ENCODE peak calls at places on chromosome 5, in five cellular contexts. D, K, Z, P and R are unnamed samples.

GRCh38 chr5:113029614-113030013 is 53.0 kb downstream of the DCP2 start:
- DNase-seq in D (no peak), K (no peak), Z (no peak), P (no peak), R (no peak)

GRCh38 chr5:90866915-90867715 is 308.5 kb downstream of the ADGRV1 start:
- DNase-seq in D (peak; percentile 71), K (no peak), Z (no peak), P (no peak), R (no peak)

GRCh38 chr5:128665747-128666355 is 127.8 kb upstream of the FBN2 start:
- DNase-seq in D (no peak), K (no peak), Z (no peak), P (no peak), R (no peak)

GRCh38 chr5:144467795-144468194 is 297.1 kb downstream of the KCTD16 start:
- DNase-seq in D (peak; percentile 35), K (peak; percentile 56), Z (peak; percentile 20), P (no peak), R (peak; percentile 8)

GRCh38 chr5:109412981-109413402 is 3.2 kb upstream of the PJA2 start:
- DNase-seq in D (peak; percentile 64), K (no peak), Z (no peak), P (no peak), R (no peak)

GRCh38 chr5:172641359-172642045 is 439 bp downstream of the NEURL1B start:
- DNase-seq in D (no peak), K (peak; percentile 82), Z (peak; percentile 83), P (no peak), R (no peak)

GRCh38 chr5:149671544-149671943 is 58.6 kb upstream of the PPARGC1B start:
- DNase-seq in D (no peak), K (no peak), Z (no peak), P (no peak), R (no peak)

GRCh38 chr5:141618804-141619554 is at the start of gene DIAPH1:
- DNase-seq in D (peak; percentile 92), K (peak; percentile 92), Z (peak; percentile 99), P (peak; percentile 94), R (peak; percentile 93)

GRCh38 chr5:190366-191035 is 794 bp upstream of the LRRC14B start:
- DNase-seq in D (no peak), K (no peak), Z (no peak), P (no peak), R (no peak)

GRCh38 chr5:14491505-14491904 is 90.1 kb upstream of the OTULINL start:
- DNase-seq in D (no peak), K (no peak), Z (peak; percentile 21), P (no peak), R (no peak)

GRCh38 chr5:14110680-14111079 is 32.5 kb upstream of the TRIO start:
- DNase-seq in D (no peak), K (no peak), Z (no peak), P (no peak), R (no peak)

GRCh38 chr5:93622240-93622885 is 39.3 kb downstream of the NR2F1 start:
- DNase-seq in D (peak; percentile 46), K (no peak), Z (peak; percentile 66), P (no peak), R (no peak)

GRCh38 chr5:101160002-101160401 is 256.9 kb upstream of the ST8SIA4 start:
- DNase-seq in D (no peak), K (no peak), Z (no peak), P (no peak), R (no peak)

GRCh38 chr5:145680169-145680568 is 155.0 kb downstream of the PRELID2 start:
- DNase-seq in D (no peak), K (peak; percentile 51), Z (no peak), P (peak; percentile 36), R (no peak)

GRCh38 chr5:79001471-79001870 is 16.4 kb upstream of the ARSB start:
- DNase-seq in D (no peak), K (no peak), Z (no peak), P (no peak), R (no peak)

GRCh38 chr5:125277494-125278154 is 531.2 kb upstream of the ZNF608 start:
- DNase-seq in D (peak; percentile 14), K (no peak), Z (no peak), P (no peak), R (peak; percentile 72)

DNA sequence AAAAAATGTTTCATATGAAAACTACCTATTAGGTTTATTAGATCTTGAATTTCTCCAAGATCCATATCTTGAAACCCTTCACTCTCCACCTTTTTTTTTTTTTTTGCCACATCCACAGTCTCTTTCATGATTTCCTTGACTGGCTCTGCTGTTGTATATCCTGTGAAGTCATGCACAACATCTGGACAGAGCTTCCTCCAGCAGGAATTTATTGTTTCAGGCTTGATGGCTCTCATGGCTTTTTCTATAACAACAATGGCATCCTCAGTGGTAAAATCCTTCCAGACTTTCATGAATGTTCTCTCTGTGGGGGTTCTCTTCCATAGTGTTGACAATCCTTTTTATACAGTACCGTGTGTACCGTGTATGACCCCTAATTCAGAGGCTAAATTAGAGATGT is 24.0 kb downstream of the RANBP17 start:
- DNase-seq in D (no peak), K (no peak), Z (no peak), P (no peak), R (no peak)
- TF ChIP-seq JUND in D (no peak), K (no peak), Z (no peak), P (no peak), R (no peak)

DNA sequence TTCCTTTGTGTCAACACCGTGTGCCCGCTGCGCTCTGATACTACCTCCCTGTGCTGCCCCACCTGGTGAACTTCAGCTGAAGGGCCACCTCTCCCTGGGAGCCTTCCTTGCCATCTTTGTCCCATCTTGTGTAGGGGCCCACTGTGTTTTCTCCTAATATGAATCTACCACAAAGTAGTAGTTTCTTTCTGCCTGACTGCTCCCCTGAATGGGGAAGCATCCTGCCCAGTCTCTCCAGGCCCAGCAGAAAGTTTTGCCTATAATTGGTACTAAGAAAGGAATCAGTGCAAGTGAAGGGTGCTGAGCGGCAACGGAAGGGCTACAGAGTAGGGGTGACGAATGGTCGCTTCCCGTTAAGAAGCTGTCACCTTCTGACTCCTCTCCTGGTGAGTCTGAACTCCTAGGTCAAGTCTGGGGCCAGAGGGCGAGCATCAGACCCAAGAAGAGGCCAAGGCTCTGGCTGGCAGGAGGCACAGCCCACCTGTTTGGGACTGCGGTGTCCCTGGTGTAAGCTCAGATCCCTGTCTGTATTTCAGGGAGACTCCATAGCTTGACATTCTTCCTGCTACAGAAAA is 24.1 kb downstream of the WWC1 start:
- DNase-seq in D (no peak), K (no peak), Z (no peak), P (no peak), R (no peak)
- H3K9ac ChIP-seq in D (peak overlapping the region; percentile 80), K (no peak overlapping the region), Z (peak overlapping the region; percentile 59), P (no peak overlapping the region), R (peak overlapping the region; percentile 41)

GRCh38 chr5:173984218-173984617 is 4.8 kb upstream of the C5orf47 start:
- DNase-seq in D (peak; percentile 57), K (peak; percentile 50), Z (peak; percentile 46), P (no peak), R (peak; percentile 34)
- TF ChIP-seq JUND in D (no peak), K (no peak), Z (no peak), P (no peak), R (no peak)

DNA sequence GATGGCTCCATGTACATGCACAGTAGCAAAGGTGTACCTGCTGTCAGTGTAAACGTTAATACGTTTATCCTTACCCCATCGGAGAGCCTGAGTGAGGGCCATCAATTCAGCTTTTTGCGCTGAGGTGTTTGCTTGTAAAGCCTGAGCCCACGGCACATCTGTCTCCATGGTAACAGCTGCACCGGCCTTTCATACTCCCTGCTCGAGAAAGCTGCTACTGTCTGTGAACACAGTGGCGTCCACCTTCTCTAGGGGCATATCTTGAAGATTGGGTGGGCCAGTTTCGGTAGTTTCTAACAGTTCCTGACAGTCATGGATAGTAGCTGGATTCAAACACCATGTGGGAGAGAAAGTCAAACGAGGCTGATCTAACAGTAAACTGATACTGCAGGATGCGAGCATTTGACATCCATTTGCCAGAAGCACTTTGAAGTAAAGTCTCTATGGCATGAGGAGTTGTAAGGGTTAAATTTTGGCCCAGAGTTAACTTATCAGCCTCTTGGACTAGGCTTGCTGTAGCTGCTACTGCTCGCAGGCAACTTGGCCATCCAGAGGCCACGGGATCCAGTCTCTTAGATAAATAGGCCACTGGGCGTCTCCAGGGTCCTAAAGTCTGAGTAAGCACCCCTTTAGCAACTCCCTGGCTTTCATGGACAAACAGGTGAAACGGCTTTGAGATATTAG is 21.0 kb upstream of the RHOBTB3 start:
- DNase-seq in D (peak; percentile 44), K (peak; percentile 63), Z (no peak), P (no peak), R (peak; percentile 71)
- H3K9ac ChIP-seq in D (no peak overlapping the region), K (no peak overlapping the region), Z (no peak overlapping the region), P (peak overlapping the region; percentile 67), R (peak overlapping the region; percentile 45)

GRCh38 chr5:80071510-80072021 is 36.4 kb downstream of the THBS4 start:
- DNase-seq in D (no peak), K (no peak), Z (no peak), P (no peak), R (no peak)

GRCh38 chr5:80068775-80069174 is 33.6 kb downstream of the THBS4 start:
- DNase-seq in D (no peak), K (no peak), Z (no peak), P (no peak), R (no peak)

GRCh38 chr5:80069251-80069650 is 34.1 kb downstream of the THBS4 start:
- DNase-seq in D (no peak), K (no peak), Z (no peak), P (no peak), R (no peak)

GRCh38 chr5:80070338-80071056 is 35.3 kb downstream of the THBS4 start:
- DNase-seq in D (no peak), K (no peak), Z (no peak), P (no peak), R (no peak)

DNA sequence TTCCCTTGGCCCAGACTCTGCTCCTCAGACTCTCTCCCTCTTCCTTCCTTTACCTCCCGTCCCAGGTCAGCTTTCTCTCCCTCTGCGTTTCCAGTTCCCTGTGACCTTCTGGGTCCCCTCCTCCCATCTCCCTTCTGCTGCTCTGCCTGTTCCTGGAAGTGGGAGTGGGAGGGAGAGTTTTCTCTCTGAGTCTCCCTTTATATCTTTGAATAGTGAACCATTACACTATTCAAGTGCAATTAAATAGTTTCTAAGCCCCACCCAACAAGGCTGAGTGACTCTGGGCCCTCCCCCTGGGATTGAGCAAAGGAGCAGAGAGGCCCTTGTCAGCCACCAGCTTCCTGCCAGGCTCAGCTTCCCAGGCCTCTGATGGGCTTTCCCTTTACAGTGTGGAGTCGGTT is 34.8 kb downstream of the THBS4 start:
- DNase-seq in D (no peak), K (no peak), Z (no peak), P (no peak), R (no peak)
- TF ChIP-seq JUND in D (no peak), K (no peak), Z (no peak), P (no peak), R (no peak)

GRCh38 chr5:159311063-159311462 is 19.2 kb downstream of the IL12B start:
- DNase-seq in D (no peak), K (no peak), Z (no peak), P (no peak), R (no peak)
- H3K9ac ChIP-seq in D (no peak overlapping the region), K (no peak overlapping the region), Z (no peak overlapping the region), P (no peak overlapping the region), R (no peak overlapping the region)

GRCh38 chr5:65338606-65339151 is 143.0 kb downstream of the ADAMTS6 start:
- DNase-seq in D (no peak), K (no peak), Z (no peak), P (no peak), R (no peak)
- TF ChIP-seq JUND in D (no peak), K (no peak), Z (no peak), P (no peak), R (no peak)